ENCODE peak calls at places on chromosomes 7 and 10, in eight cellular contexts. R is activated T-helper 1 cell treated with Interleukin-2 at 50 U/mL for 16 hours; O is HFF-Myc; Y is activated CD8-positive, alpha-beta memory T cell treated with anti-CD3 and anti-CD28 coated beads, Interleukin-2, amount 50 U/mL, for 48 hours; B is amniotic stem cell; M is adrenal gland; V is iris pigment epithelial cell; J is heart left ventricle. F is an unnamed sample.

GRCh38 chr10:129961274-129961839 is 2.7 kb downstream of the EBF3 start:
- DNase-seq in R (no peak), O (no peak), Y (no peak), B (no peak), M (no peak), V (no peak), J (no peak), F (no peak)

GRCh38 chr7:97499204-97499603 is 232.7 kb upstream of the TAC1 start:
- DNase-seq in R (no peak), O (no peak), Y (no peak), B (no peak), M (peak; percentile 31), V (peak; percentile 26), J (no peak), F (peak; percentile 41)

GRCh38 chr7:99379043-99379577 is 4.6 kb downstream of the ARPC1B start:
- DNase-seq in R (peak; percentile 35), O (peak; percentile 86), Y (no peak), B (peak; percentile 60), M (peak; percentile 68), V (peak; percentile 96), J (peak; percentile 76), F (peak; percentile 79)

GRCh38 chr10:72424561-72424960 is 69.8 kb upstream of the DNAJB12 start:
- DNase-seq in R (no peak), O (no peak), Y (no peak), B (no peak), M (no peak), V (no peak), J (no peak), F (no peak)

GRCh38 chr7:135557455-135558336 is at the start of gene NUP205:
- DNase-seq in R (peak; percentile 48), O (peak; percentile 60), Y (peak; percentile 87), B (peak; percentile 71), M (peak; percentile 67), V (peak; percentile 80), J (peak; percentile 68), F (peak; percentile 75)

GRCh38 chr7:47690902-47691558 is 109.1 kb upstream of the TNS3 start:
- DNase-seq in R (no peak), O (peak; percentile 87), Y (no peak), B (no peak), M (peak; percentile 26), V (peak; percentile 62), J (no peak), F (no peak)

GRCh38 chr10:73995035-73995358 is 2.9 kb upstream of the VCL start:
- DNase-seq in R (no peak), O (no peak), Y (no peak), B (no peak), M (no peak), V (no peak), J (no peak), F (no peak)

GRCh38 chr7:124201768-124202349 is 169.0 kb upstream of the TMEM229A start:
- DNase-seq in R (no peak), O (no peak), Y (no peak), B (no peak), M (no peak), V (peak; percentile 57), J (no peak), F (no peak)

GRCh38 chr10:102065561-102066420 is 642 bp downstream of the HPS6 start:
- DNase-seq in R (no peak), O (no peak), Y (peak; percentile 65), B (no peak), M (peak; percentile 35), V (peak; percentile 32), J (no peak), F (peak; percentile 19)

GRCh38 chr7:6640246-6640721 is 3.2 kb downstream of the ZNF316 start:
- DNase-seq in R (no peak), O (peak; percentile 61), Y (no peak), B (no peak), M (no peak), V (peak; percentile 76), J (no peak), F (peak; percentile 45)

GRCh38 chr7:76129366-76129765 is 72.3 kb upstream of the SRRM3 start:
- DNase-seq in R (no peak), O (no peak), Y (no peak), B (no peak), M (no peak), V (peak; percentile 34), J (no peak), F (no peak)

GRCh38 chr7:83782628-83783027 is 133.7 kb upstream of the SEMA3E start:
- DNase-seq in R (no peak), O (no peak), Y (no peak), B (no peak), M (no peak), V (peak; percentile 3), J (no peak), F (no peak)

GRCh38 chr7:44440577-44441078 is 49.8 kb downstream of the NUDCD3 start:
- DNase-seq in R (no peak), O (no peak), Y (no peak), B (no peak), M (no peak), V (no peak), J (no peak), F (no peak)

GRCh38 chr10:28939352-28940157 is 262.2 kb downstream of the BAMBI start:
- DNase-seq in R (no peak), O (no peak), Y (no peak), B (no peak), M (peak; percentile 37), V (peak; percentile 97), J (peak; percentile 23), F (no peak)

GRCh38 chr10:78579586-78579985 is 489.2 kb upstream of the ZMIZ1 start:
- DNase-seq in R (no peak), O (no peak), Y (no peak), B (no peak), M (no peak), V (no peak), J (no peak), F (no peak)

GRCh38 chr10:69994262-69994661 is 58.4 kb upstream of the MACROH2A2 start:
- DNase-seq in R (no peak), O (no peak), Y (no peak), B (no peak), M (peak; percentile 53), V (peak; percentile 57), J (peak; percentile 42), F (no peak)

GRCh38 chr10:77457266-77457665 is 180.3 kb downstream of the KCNMA1 start:
- DNase-seq in R (no peak), O (no peak), Y (no peak), B (no peak), M (no peak), V (no peak), J (no peak), F (no peak)

GRCh38 chr7:130350945-130351663 is 6.5 kb downstream of the CPA5 start:
- DNase-seq in R (no peak), O (no peak), Y (no peak), B (no peak), M (no peak), V (no peak), J (peak; percentile 46), F (no peak)

GRCh38 chr10:107585630-107586029 is 421.1 kb upstream of the SORCS1 start:
- DNase-seq in R (no peak), O (no peak), Y (no peak), B (no peak), M (no peak), V (no peak), J (no peak), F (no peak)

GRCh38 chr7:1533255-1533568 is 2.7 kb downstream of the MAFK start:
- DNase-seq in R (no peak), O (no peak), Y (no peak), B (no peak), M (no peak), V (no peak), J (no peak), F (no peak)

GRCh38 chr7:154783281-154783909 is 219.5 kb downstream of the PAXIP1 start:
- DNase-seq in R (no peak), O (no peak), Y (no peak), B (no peak), M (no peak), V (no peak), J (no peak), F (no peak)

GRCh38 chr10:7000063-7000462 is 410.8 kb downstream of the SFMBT2 start:
- DNase-seq in R (no peak), O (no peak), Y (no peak), B (no peak), M (no peak), V (no peak), J (no peak), F (no peak)

GRCh38 chr10:54614062-54614461 is 187.0 kb downstream of the PCDH15 start:
- DNase-seq in R (no peak), O (no peak), Y (no peak), B (no peak), M (no peak), V (no peak), J (no peak), F (no peak)

GRCh38 chr7:405489-406211 is 114.0 kb downstream of the PDGFA start:
- DNase-seq in R (no peak), O (no peak), Y (peak; percentile 43), B (no peak), M (no peak), V (no peak), J (peak; percentile 4), F (no peak)

GRCh38 chr10:25768167-25768566 is 165.9 kb upstream of the MYO3A start:
- DNase-seq in R (no peak), O (no peak), Y (no peak), B (no peak), M (no peak), V (no peak), J (no peak), F (no peak)

GRCh38 chr10:123746016-123746415 is 79.9 kb downstream of the GPR26 start:
- DNase-seq in R (no peak), O (no peak), Y (no peak), B (no peak), M (no peak), V (no peak), J (no peak), F (no peak)

GRCh38 chr7:107696330-107696946 is 35.8 kb downstream of the SLC26A4 start:
- DNase-seq in R (no peak), O (no peak), Y (no peak), B (no peak), M (no peak), V (no peak), J (no peak), F (no peak)

GRCh38 chr10:77893386-77893785 is 33.2 kb downstream of the DLG5 start:
- DNase-seq in R (no peak), O (no peak), Y (no peak), B (no peak), M (no peak), V (no peak), J (no peak), F (no peak)

GRCh38 chr10:49111320-49111698 is 4.0 kb downstream of the VSTM4 start:
- DNase-seq in R (no peak), O (no peak), Y (no peak), B (no peak), M (no peak), V (no peak), J (no peak), F (no peak)

GRCh38 chr10:15461353-15462108 is 90.4 kb upstream of the FAM171A1 start:
- DNase-seq in R (no peak), O (peak; percentile 74), Y (no peak), B (peak; percentile 74), M (peak; percentile 61), V (peak; percentile 65), J (peak; percentile 15), F (peak; percentile 11)

GRCh38 chr7:6320791-6321190 is 48.4 kb upstream of the CYTH3 start:
- DNase-seq in R (no peak), O (no peak), Y (no peak), B (no peak), M (no peak), V (no peak), J (no peak), F (no peak)

GRCh38 chr7:99461221-99461620 is 4.7 kb downstream of the ATP5MF start:
- DNase-seq in R (no peak), O (no peak), Y (no peak), B (no peak), M (no peak), V (no peak), J (no peak), F (no peak)

GRCh38 chr10:93412801-93413200 is 69.3 kb downstream of the MYOF start:
- DNase-seq in R (no peak), O (no peak), Y (no peak), B (no peak), M (no peak), V (no peak), J (no peak), F (no peak)

GRCh38 chr10:131695814-131696165 is 205.0 kb upstream of the PPP2R2D start:
- DNase-seq in R (no peak), O (no peak), Y (peak; percentile 35), B (no peak), M (no peak), V (no peak), J (no peak), F (no peak)